ENCODE peak calls at places on chromosomes 4 and X, in four cellular contexts. N, J, F and U are unnamed samples.

GRCh38 chr4:151284534-151285245 is 7.7 kb downstream of the PRSS48 start:
- DNase-seq in N (no peak), J (no peak), F (no peak), U (no peak)

GRCh38 chr4:84901745-84902283 is 64.7 kb downstream of the WDFY3 start:
- DNase-seq in N (no peak), J (no peak), F (no peak), U (no peak)

GRCh38 chr4:31071807-31072486 is 351.8 kb downstream of the PCDH7 start:
- DNase-seq in N (no peak), J (no peak), F (no peak), U (no peak)

GRCh38 chrX:106874075-106874474 is 29.1 kb downstream of the RIPPLY1 start:
- DNase-seq in N (no peak), J (no peak), F (no peak), U (no peak)

GRCh38 chrX:74119016-74119910 is 184.7 kb upstream of the ZCCHC13 start:
- DNase-seq in N (no peak), J (no peak), F (no peak), U (no peak)

GRCh38 chr4:183098080-183098722 is 856 bp upstream of the WWC2 start:
- DNase-seq in N (peak), J (peak), F (no peak), U (peak)

GRCh38 chrX:108322243-108322642 is 116.0 kb downstream of the COL4A6 start:
- DNase-seq in N (no peak), J (no peak), F (no peak), U (no peak)

GRCh38 chrX:8504451-8504850 is 39.8 kb downstream of the VCX3B start:
- DNase-seq in N (no peak), J (no peak), F (no peak), U (no peak)

GRCh38 chrX:42450228-42450627 is 327.7 kb downstream of the PPP1R2C start:
- DNase-seq in N (no peak), J (no peak), F (no peak), U (no peak)

GRCh38 chr4:3434891-3435683 is 6.7 kb upstream of the HGFAC start:
- DNase-seq in N (no peak), J (no peak), F (no peak), U (no peak)

GRCh38 chr4:48681856-48682255 is 98.2 kb downstream of the FRYL start:
- DNase-seq in N (no peak), J (no peak), F (no peak), U (no peak)

GRCh38 chr4:1910643-1911042 is 39.5 kb downstream of the NSD2 start:
- DNase-seq in N (peak), J (no peak), F (no peak), U (peak)

GRCh38 chr4:164318350-164318749 is 435.6 kb upstream of the SMIM31 start:
- DNase-seq in N (no peak), J (no peak), F (no peak), U (no peak)

GRCh38 chrX:47587091-47587891 is 5.1 kb downstream of the TIMP1 start:
- DNase-seq in N (no peak), J (no peak), F (no peak), U (no peak)
- TF ChIP-seq POLR2AphosphoS5 in N (no peak), J (no peak), F (no peak), U (no peak)

DNA sequence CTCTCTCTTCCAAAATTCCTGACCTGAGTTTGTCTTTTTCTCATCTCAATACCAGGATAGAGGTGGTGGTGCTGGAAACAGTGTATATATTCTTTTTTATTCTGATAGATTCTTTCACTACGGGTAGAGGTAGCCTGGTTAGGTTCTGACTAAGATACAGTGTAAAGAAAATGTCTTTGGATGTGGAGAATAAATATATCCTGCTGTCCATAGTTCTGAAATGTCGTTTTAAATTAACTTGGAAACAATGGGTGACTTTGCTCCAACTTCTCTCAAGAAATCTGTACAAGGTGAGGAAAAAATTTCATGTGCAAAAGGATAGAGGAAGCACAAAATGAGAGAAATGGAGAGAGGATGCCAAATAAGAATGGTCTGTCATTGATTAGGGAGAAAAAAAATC is 546.1 kb downstream of the GBA3 start:
- DNase-seq in N (no peak), J (no peak), F (no peak), U (no peak)
- H3K27ac ChIP-seq in N (no peak), J (no peak), F (no peak), U (no peak)

GRCh38 chr4:40196724-40197281 is at the start of gene RHOH:
- DNase-seq in N (peak), J (no peak), F (no peak), U (peak)
- TF ChIP-seq POLR2AphosphoS5 in N (peak), J (no peak), F (no peak), U (peak)

GRCh38 chrX:71991164-71991563 is 80.5 kb downstream of the NHSL2 start:
- DNase-seq in N (no peak), J (no peak), F (no peak), U (no peak)
- H3K27ac ChIP-seq in N (no peak), J (no peak), F (no peak), U (no peak)

DNA sequence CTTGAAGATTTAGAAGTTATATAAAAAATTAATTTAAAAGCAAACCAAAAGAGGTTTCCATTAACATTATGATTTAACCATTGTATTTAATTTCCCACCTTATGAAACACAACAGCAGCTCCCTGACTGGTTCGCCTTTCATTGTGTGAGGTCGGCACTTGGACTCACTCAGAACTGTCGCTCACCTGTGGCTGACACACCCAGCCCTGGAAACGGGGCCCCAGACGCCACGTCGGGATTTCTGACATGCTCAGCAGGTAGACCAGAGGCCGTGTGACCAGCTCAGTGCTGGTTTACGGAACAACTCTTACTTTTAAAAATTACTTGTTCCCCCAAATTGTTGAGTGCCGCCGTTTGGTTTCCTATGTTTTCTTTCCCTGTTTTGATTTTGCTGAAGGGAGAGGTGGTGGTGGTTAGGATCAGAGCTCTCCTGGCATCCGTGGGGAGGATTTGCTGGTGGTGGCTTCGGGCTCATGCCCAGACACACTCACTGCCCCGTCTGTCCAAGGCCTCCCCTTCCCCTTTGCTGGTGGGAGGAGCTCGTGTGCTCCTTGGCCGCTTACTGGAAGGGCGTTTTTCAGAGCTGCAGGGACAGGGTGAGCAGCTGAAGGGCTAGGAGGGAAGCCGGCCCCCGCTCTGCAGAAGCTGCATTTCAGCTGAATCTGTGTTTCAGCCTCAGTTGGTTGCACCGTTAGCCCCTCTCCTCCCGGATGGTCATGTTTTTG is 59.2 kb downstream of the CPLX1 start:
- DNase-seq in N (no peak), J (no peak), F (no peak), U (no peak)
- TF ChIP-seq POLR2AphosphoS5 in N (no peak), J (no peak), F (peak), U (no peak)

GRCh38 chrX:139112432-139112831 is 400.9 kb upstream of the FGF13 start:
- DNase-seq in N (no peak), J (no peak), F (no peak), U (no peak)

GRCh38 chrX:139113682-139114081 is 402.2 kb upstream of the FGF13 start:
- DNase-seq in N (no peak), J (no peak), F (no peak), U (no peak)
- H3K27ac ChIP-seq in N (no peak), J (no peak), F (no peak), U (no peak)